ENCODE peak calls at places on chromosome 4, in nine cellular contexts. P is cardiac fibroblast; Q is IMR-90; N is anterior cingulate cortex; J is stimulated activated naive B cell treated with anti-CD40 and anti-IgM and Interleukin-4, amounts not matched to agents 10 μg/mL and 1 μg/mL and 100 μg/mL, for 72 hours; L is Caki2; H is cardiac septum; G is thoracic aorta; O is GOT3. S is an unnamed sample.

GRCh38 chr4:184983660-184984356 is 34.5 kb upstream of the HELT start:
- DNase-seq in N (peak; percentile 50), L (peak; percentile 73), P (peak; percentile 68), H (no peak), O (no peak), J (peak; percentile 51), Q (peak; percentile 37), G (no peak), S (peak; percentile 65)

GRCh38 chr4:175070444-175070843 is 152.3 kb downstream of the ADAM29 start:
- DNase-seq in N (no peak), Q (no peak), P (no peak), G (no peak), L (no peak), J (no peak), H (no peak), O (no peak), S (no peak)

GRCh38 chr4:25654971-25655963 is at the start of gene SLC34A2:
- DNase-seq in N (no peak), H (no peak), L (no peak), O (no peak), P (no peak), J (no peak), G (no peak), Q (no peak), S (no peak)

GRCh38 chr4:10457255-10457801 is at the start of gene ZNF518B:
- DNase-seq in J (peak; percentile 73), L (peak; percentile 32), O (peak; percentile 28), P (peak; percentile 60), Q (peak; percentile 48), H (peak; percentile 87), G (no peak), N (no peak), S (peak; percentile 68)

GRCh38 chr4:3685081-3685645 is 81.0 kb upstream of the ADRA2C start:
- DNase-seq in L (no peak), N (no peak), J (no peak), H (peak; percentile 51), O (no peak), P (no peak), G (no peak), Q (no peak), S (no peak)

GRCh38 chr4:169620846-169621228 is 459 bp downstream of the CLCN3 start:
- DNase-seq in H (no peak), Q (no peak), O (no peak), L (peak; percentile 33), G (no peak), P (peak; percentile 44), J (no peak), N (peak; percentile 1), S (peak; percentile 41)

GRCh38 chr4:107828315-107828714 is 3.6 kb downstream of the SGMS2 start:
- DNase-seq in L (no peak), Q (no peak), J (no peak), H (no peak), O (no peak), P (no peak), N (no peak), G (no peak), S (no peak)

GRCh38 chr4:7924163-7924562 is 15.5 kb downstream of the AFAP1 start:
- DNase-seq in P (no peak), L (peak; percentile 57), H (no peak), G (no peak), N (no peak), J (no peak), O (no peak), Q (no peak), S (no peak)

GRCh38 chr4:41245983-41246382 is 10.7 kb upstream of the UCHL1 start:
- DNase-seq in N (no peak), G (no peak), H (no peak), O (no peak), Q (no peak), P (no peak), J (no peak), L (no peak), S (no peak)

GRCh38 chr4:76897522-76898384 is at the start of gene SOWAHB:
- DNase-seq in O (no peak), H (no peak), N (no peak), G (no peak), P (no peak), L (peak; percentile 35), Q (no peak), J (peak; percentile 7), S (peak; percentile 11)

GRCh38 chr4:40492747-40493146 is 136.9 kb downstream of the RBM47 start:
- DNase-seq in J (no peak), Q (no peak), O (no peak), P (no peak), L (peak; percentile 53), N (no peak), H (no peak), G (no peak), S (no peak)

GRCh38 chr4:147837435-147837834 is 105.5 kb downstream of the ARHGAP10 start:
- DNase-seq in Q (no peak), G (no peak), H (no peak), J (no peak), N (no peak), P (peak; percentile 48), L (no peak), O (no peak), S (no peak)

GRCh38 chr4:78939667-78940008 is 400 bp upstream of the PAQR3 start:
- DNase-seq in J (no peak), L (no peak), Q (peak; percentile 12), G (no peak), N (no peak), O (no peak), H (no peak), P (no peak), S (peak; percentile 17)

GRCh38 chr4:88792268-88792781 is 94.7 kb upstream of the NAP1L5 start:
- DNase-seq in G (no peak), O (no peak), L (peak; percentile 78), N (no peak), J (no peak), H (no peak), Q (peak; percentile 86), P (peak; percentile 96), S (peak; percentile 55)

GRCh38 chr4:26753642-26754041 is 107.0 kb upstream of the STIM2 start:
- DNase-seq in G (peak; percentile 3), H (peak; percentile 81), Q (peak; percentile 68), L (no peak), J (no peak), O (no peak), N (no peak), P (peak; percentile 60), S (peak; percentile 82)

GRCh38 chr4:144174401-144175067 is 34.0 kb upstream of the GYPA start:
- DNase-seq in L (peak; percentile 55), N (no peak), J (no peak), G (no peak), P (peak; percentile 82), Q (peak; percentile 59), O (no peak), H (no peak), S (peak; percentile 72)

GRCh38 chr4:120718979-120719566 is 203.5 kb downstream of the PRDM5 start:
- DNase-seq in H (no peak), N (no peak), P (peak; percentile 62), O (no peak), J (no peak), G (no peak), L (no peak), Q (peak; percentile 49), S (peak; percentile 56)

GRCh38 chr4:139689093-139689722 is 23.6 kb downstream of the MGST2 start:
- DNase-seq in G (no peak), O (no peak), J (no peak), L (peak; percentile 13), H (no peak), Q (peak; percentile 24), N (no peak), P (peak; percentile 5), S (no peak)

GRCh38 chr4:184343400-184344177 is 125.9 kb upstream of the ENPP6 start:
- DNase-seq in J (peak; percentile 46), H (peak; percentile 90), L (peak; percentile 76), G (peak; percentile 38), N (peak; percentile 82), O (no peak), P (peak; percentile 78), Q (peak; percentile 75), S (peak; percentile 76)

GRCh38 chr4:52059372-52059771 is 8.3 kb downstream of the SPATA18 start:
- DNase-seq in H (no peak), P (peak; percentile 93), G (no peak), N (no peak), Q (peak; percentile 46), J (no peak), O (no peak), L (no peak), S (peak; percentile 93)

GRCh38 chr4:183136880-183137279 is 37.8 kb downstream of the WWC2 start:
- DNase-seq in N (no peak), P (peak; percentile 47), L (no peak), J (no peak), Q (peak; percentile 81), H (no peak), G (no peak), O (no peak), S (no peak)

GRCh38 chr4:179110356-179110755 is 1668.1 kb upstream of the AGA start:
- DNase-seq in N (no peak), O (no peak), Q (peak; percentile 98), G (no peak), J (no peak), H (no peak), L (peak; percentile 89), P (peak; percentile 14), S (no peak)

GRCh38 chr4:155593793-155594192 is 72.9 kb upstream of the GUCY1A1 start:
- DNase-seq in P (no peak), H (no peak), O (no peak), Q (no peak), N (no peak), J (no peak), L (no peak), G (no peak), S (no peak)

GRCh38 chr4:101187837-101188236 is 159.5 kb downstream of the PPP3CA start:
- DNase-seq in J (no peak), G (no peak), L (no peak), P (peak; percentile 48), Q (no peak), H (no peak), O (no peak), N (no peak), S (peak; percentile 63)

GRCh38 chr4:168540865-168541607 is 44.2 kb downstream of the PALLD start:
- DNase-seq in P (peak; percentile 80), N (no peak), G (no peak), J (no peak), L (no peak), Q (no peak), O (no peak), H (no peak), S (no peak)

GRCh38 chr4:155759372-155760252 is 791 bp downstream of the GUCY1B1 start:
- DNase-seq in J (peak; percentile 4), N (peak; percentile 24), Q (peak; percentile 16), L (peak; percentile 63), O (no peak), H (peak; percentile 89), G (peak; percentile 27), P (peak; percentile 16), S (no peak)

GRCh38 chr4:81688085-81688484 is 216.4 kb upstream of the RASGEF1B start:
- DNase-seq in P (peak; percentile 24), O (no peak), Q (no peak), J (no peak), N (no peak), H (no peak), L (no peak), G (no peak), S (no peak)

GRCh38 chr4:7779194-7779768 is 160.4 kb downstream of the AFAP1 start:
- DNase-seq in J (no peak), P (no peak), Q (peak; percentile 49), O (no peak), G (no peak), N (no peak), H (peak; percentile 59), L (no peak), S (no peak)

GRCh38 chr4:76147454-76148141 is 599 bp downstream of the NUP54 start:
- DNase-seq in G (peak; percentile 31), P (peak; percentile 81), H (peak; percentile 78), Q (peak; percentile 75), L (peak; percentile 77), N (peak; percentile 48), O (peak; percentile 27), J (no peak), S (peak; percentile 79)

GRCh38 chr4:183960021-183960420 is 54.9 kb downstream of the STOX2 start:
- DNase-seq in P (peak; percentile 8), G (no peak), N (peak; percentile 92), L (peak; percentile 73), Q (peak; percentile 72), J (no peak), H (no peak), O (peak; percentile 2), S (no peak)